ENCODE peak calls at places on chromosomes 12 and 14, in four cellular contexts. X is CD4-positive, CD25-positive, alpha-beta regulatory T cell; I is lung; U is effector memory CD4-positive, alpha-beta T cell. S is an unnamed sample.

GRCh38 chr12:124162151-124163110 is 132.5 kb upstream of the RFLNA start:
- DNase-seq in X (peak; percentile 25), I (no peak), U (no peak), S (no peak)

GRCh38 chr12:109772622-109773321 is 59.1 kb downstream of the FAM222A start:
- DNase-seq in X (no peak), I (no peak), U (no peak), S (no peak)

GRCh38 chr14:72738181-72738611 is 155.7 kb downstream of the DPF3 start:
- DNase-seq in X (no peak), I (no peak), U (no peak), S (no peak)

GRCh38 chr14:50615056-50615455 is 53.0 kb downstream of the SAV1 start:
- DNase-seq in X (no peak), I (no peak), U (no peak), S (no peak)

GRCh38 chr14:70955543-70956480 is 48.6 kb downstream of the PCNX1 start:
- DNase-seq in X (peak; percentile 61), I (no peak), U (peak; percentile 23), S (peak; percentile 19)

GRCh38 chr14:31992051-31992450 is 85.1 kb upstream of the ARHGAP5 start:
- DNase-seq in X (no peak), I (no peak), U (no peak), S (no peak)

GRCh38 chr14:32938719-32939253 is at the start of gene NPAS3:
- DNase-seq in X (no peak), I (no peak), U (no peak), S (no peak)

GRCh38 chr12:92075425-92075891 is 70.2 kb downstream of the BTG1 start:
- DNase-seq in X (no peak), I (no peak), U (no peak), S (peak; percentile 39)

GRCh38 chr12:14618990-14619389 is 51.3 kb upstream of the PLBD1 start:
- DNase-seq in X (peak; percentile 23), I (no peak), U (no peak), S (no peak)

GRCh38 chr12:46459111-46459510 is 86.5 kb upstream of the SLC38A2 start:
- DNase-seq in X (peak; percentile 49), I (no peak), U (no peak), S (peak; percentile 87)

GRCh38 chr12:87779016-87779415 is 250.2 kb downstream of the C12orf50 start:
- DNase-seq in X (no peak), I (no peak), U (no peak), S (peak; percentile 4)

GRCh38 chr12:40988335-40988734 is 199.8 kb upstream of the PDZRN4 start:
- DNase-seq in X (no peak), I (no peak), U (no peak), S (no peak)

GRCh38 chr12:105418232-105418631 is 87.7 kb downstream of the C12orf75 start:
- DNase-seq in X (no peak), I (no peak), U (no peak), S (peak; percentile 85)

GRCh38 chr12:13242926-13243325 is 46.4 kb downstream of the EMP1 start:
- DNase-seq in X (no peak), I (no peak), U (no peak), S (no peak)

GRCh38 chr12:78938341-78939084 is 73.9 kb downstream of the SYT1 start:
- DNase-seq in X (no peak), I (no peak), U (no peak), S (no peak)

GRCh38 chr14:97178781-97179180 is 381.6 kb downstream of the VRK1 start:
- DNase-seq in X (no peak), I (no peak), U (no peak), S (no peak)

GRCh38 chr14:37992489-37992888 is 215.2 kb upstream of the SSTR1 start:
- DNase-seq in X (no peak), I (no peak), U (no peak), S (no peak)

GRCh38 chr12:103441437-103442186 is 54.2 kb downstream of the C12orf42 start:
- DNase-seq in X (peak; percentile 82), I (no peak), U (no peak), S (no peak)

GRCh38 chr12:32650508-32650907 is 28.6 kb upstream of the DNM1L start:
- DNase-seq in X (no peak), I (no peak), U (no peak), S (no peak)

GRCh38 chr14:33435911-33436310 is 497.2 kb downstream of the NPAS3 start:
- DNase-seq in X (peak; percentile 11), I (no peak), U (no peak), S (peak; percentile 16)

GRCh38 chr12:106704081-106704480 is 70.4 kb upstream of the RIC8B start:
- DNase-seq in X (no peak), I (no peak), U (no peak), S (no peak)

GRCh38 chr12:51922762-51923505 is 15.6 kb downstream of the ACVRL1 start:
- DNase-seq in X (no peak), I (peak; percentile 52), U (no peak), S (no peak)

GRCh38 chr14:65533736-65534404 is 121.3 kb downstream of the FUT8 start:
- DNase-seq in X (no peak), I (no peak), U (no peak), S (no peak)

GRCh38 chr12:116979109-116979508 is 68.4 kb downstream of the FBXW8 start:
- DNase-seq in X (no peak), I (no peak), U (no peak), S (no peak)

DNA sequence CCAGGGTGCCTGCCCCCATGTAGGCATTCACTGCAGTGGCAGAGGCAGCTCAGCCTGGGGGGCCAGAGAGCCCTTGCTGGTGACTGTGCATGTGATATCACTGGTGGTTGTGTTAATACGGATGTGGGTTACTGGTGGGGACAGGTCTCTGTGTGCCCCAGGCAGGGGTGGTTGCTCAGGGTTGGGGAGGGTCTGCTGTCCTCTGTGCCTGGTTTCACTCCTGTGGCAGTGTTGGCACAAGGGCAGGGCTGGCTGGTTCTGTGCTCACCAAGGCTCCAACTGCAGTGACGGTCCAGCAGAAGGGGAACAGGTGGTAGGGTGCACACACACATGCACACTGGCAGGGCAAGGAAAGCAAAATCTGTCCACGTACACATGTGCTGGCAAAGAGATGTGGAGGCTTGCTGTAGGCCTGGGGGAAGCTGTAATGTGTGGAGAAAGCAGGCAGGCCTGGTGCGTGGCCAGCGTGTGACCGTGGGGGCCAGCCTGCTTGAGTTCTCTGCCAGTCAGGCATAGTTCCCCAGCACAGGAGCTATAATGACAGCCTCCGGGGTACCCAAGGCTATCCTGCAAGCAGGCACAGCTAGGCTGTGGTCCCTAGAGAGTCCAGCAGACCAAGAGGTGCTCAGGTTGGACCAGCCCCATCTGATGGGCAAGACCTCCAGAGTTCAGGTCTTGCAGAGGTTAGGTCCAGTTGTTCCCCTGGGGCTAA is 254.6 kb downstream of the FBXL14 start:
- DNase-seq in X (no peak), I (no peak), U (no peak), S (no peak)
- H3K36me3 ChIP-seq in X (no peaks in the 10 kb centered on the region), I (no peaks in the 10 kb centered on the region), U (no peaks in the 10 kb centered on the region), S (no peaks in the 10 kb centered on the region)

GRCh38 chr12:57519758-57520007 is 631 bp downstream of the DDIT3 start:
- DNase-seq in X (no peak), I (no peak), U (no peak), S (no peak)
- H3K36me3 ChIP-seq in X (peaks cover 36% of the 10 kb centered on the region), I (peaks cover 33% of the 10 kb centered on the region), U (peaks cover 28% of the 10 kb centered on the region), S (peaks cover 73% of the 10 kb centered on the region)

DNA sequence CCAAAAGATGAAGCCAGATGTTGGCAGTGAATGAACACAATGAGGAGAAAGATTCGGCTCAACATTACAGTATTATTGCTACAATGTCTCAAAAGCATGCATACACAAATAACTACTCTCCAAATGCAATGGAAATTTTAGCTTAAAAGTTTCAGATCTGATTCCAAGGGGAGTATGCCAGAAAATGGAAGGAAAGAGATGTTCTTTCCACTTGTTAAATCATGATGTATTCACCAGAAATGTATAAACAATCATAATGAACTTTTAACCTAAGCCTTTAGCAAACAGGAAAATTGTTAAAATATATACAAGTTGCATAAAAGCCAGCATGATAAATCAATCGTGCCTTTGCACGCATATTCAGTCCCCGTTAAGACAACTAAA is 62.1 kb downstream of the SH2B3 start:
- DNase-seq in X (no peak), I (no peak), U (no peak), S (no peak)
- H3K36me3 ChIP-seq in X (peaks cover 31% of the 10 kb centered on the region), I (peaks cover 12% of the 10 kb centered on the region), U (peaks cover 19% of the 10 kb centered on the region), S (peaks cover 35% of the 10 kb centered on the region)

GRCh38 chr12:121825041-121825523 is 21.3 kb downstream of the SETD1B start:
- DNase-seq in X (no peak), I (no peak), U (no peak), S (no peak)
- H3K36me3 ChIP-seq in X (peaks cover 85% of the 10 kb centered on the region), I (peaks cover 74% of the 10 kb centered on the region), U (peaks cover 77% of the 10 kb centered on the region), S (peaks cover 65% of the 10 kb centered on the region)

DNA sequence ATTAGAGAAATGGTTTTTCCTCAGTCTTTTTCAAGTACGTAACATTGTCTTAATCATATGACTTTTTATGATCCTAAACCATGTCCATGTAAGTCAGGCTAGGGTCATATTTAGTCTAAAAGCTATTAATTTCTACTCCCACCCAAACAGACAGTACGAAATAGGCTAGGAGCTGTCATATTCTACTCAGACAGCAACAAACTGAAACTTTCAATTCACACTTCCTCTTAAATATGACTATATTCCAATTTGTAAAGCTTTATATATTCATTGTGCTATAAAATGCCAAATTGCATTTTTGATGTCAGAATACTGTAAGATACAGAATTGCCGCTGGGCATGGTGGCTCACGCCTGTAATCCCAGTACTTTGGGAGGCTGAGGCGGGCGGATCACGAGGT is 3.5 kb downstream of the NUP37 start:
- DNase-seq in X (no peak), I (no peak), U (no peak), S (no peak)
- H3K36me3 ChIP-seq in X (peaks cover 20% of the 10 kb centered on the region), I (peaks cover 3% of the 10 kb centered on the region), U (peaks cover 8% of the 10 kb centered on the region), S (peaks cover 45% of the 10 kb centered on the region)

GRCh38 chr14:104755621-104756020 is 2.7 kb downstream of the SIVA1 start:
- DNase-seq in X (no peak), I (no peak), U (no peak), S (no peak)

GRCh38 chr14:104756477-104757237 is 3.7 kb downstream of the SIVA1 start:
- DNase-seq in X (peak; percentile 69), I (no peak), U (no peak), S (no peak)

GRCh38 chr14:104757681-104758392 is 4.9 kb downstream of the SIVA1 start:
- DNase-seq in X (no peak), I (no peak), U (no peak), S (no peak)

GRCh38 chr14:104758981-104759975 is 6.3 kb downstream of the SIVA1 start:
- DNase-seq in X (no peak), I (no peak), U (no peak), S (no peak)

GRCh38 chr14:104757238-104757585 is 4.3 kb downstream of the SIVA1 start:
- DNase-seq in X (no peak), I (no peak), U (no peak), S (no peak)
- H3K36me3 ChIP-seq in X (peaks cover 53% of the 10 kb centered on the region), I (peaks cover 50% of the 10 kb centered on the region), U (peaks cover 49% of the 10 kb centered on the region), S (peaks cover 74% of the 10 kb centered on the region)

GRCh38 chr12:101040936-101041335 is 169.1 kb downstream of the SLC5A8 start:
- DNase-seq in X (no peak), I (no peak), U (no peak), S (no peak)
- H3K36me3 ChIP-seq in X (no peaks in the 10 kb centered on the region), I (no peaks in the 10 kb centered on the region), U (no peaks in the 10 kb centered on the region), S (no peaks in the 10 kb centered on the region)

S was measured in SJSA1.